ENCODE peak calls at places on chromosomes 2 and 18, in four cellular contexts. D, G, W and E are unnamed samples.

GRCh38 chr2:85761-86160 is 39.5 kb upstream of the FAM110C start:
- DNase-seq in D (no peak), G (no peak), W (no peak), E (no peak)

GRCh38 chr2:49973917-49974368 is 819.6 kb upstream of the FSHR start:
- DNase-seq in D (no peak), G (peak; percentile 9), W (no peak), E (no peak)

GRCh38 chr2:64854773-64855237 is 134.4 kb upstream of the SLC1A4 start:
- DNase-seq in D (no peak), G (peak; percentile 86), W (peak; percentile 75), E (no peak)

GRCh38 chr2:185700883-185701282 is 37.7 kb upstream of the FSIP2 start:
- DNase-seq in D (no peak), G (no peak), W (no peak), E (no peak)

GRCh38 chr2:190947711-190948251 is 66.2 kb downstream of the STAT1 start:
- DNase-seq in D (peak; percentile 45), G (peak; percentile 23), W (no peak), E (no peak)

GRCh38 chr2:111122631-111123421 is 2.1 kb downstream of the BCL2L11 start:
- DNase-seq in D (no peak), G (peak; percentile 59), W (peak; percentile 30), E (no peak)

GRCh38 chr18:74040459-74041332 is 106.9 kb downstream of the FBXO15 start:
- DNase-seq in D (no peak), G (peak; percentile 82), W (peak; percentile 52), E (peak; percentile 42)

GRCh38 chr18:76349067-76349715 is 145.9 kb downstream of the ZNF516 start:
- DNase-seq in D (no peak), G (peak; percentile 80), W (peak; percentile 38), E (peak; percentile 67)

GRCh38 chr2:65071499-65072180 is 15.4 kb downstream of the CEP68 start:
- DNase-seq in D (no peak), G (no peak), W (no peak), E (no peak)

GRCh38 chr2:196435189-196435588 is 204.3 kb upstream of the CCDC150 start:
- DNase-seq in D (no peak), G (no peak), W (no peak), E (no peak)

GRCh38 chr2:8653485-8653884 is 28.4 kb upstream of the ID2 start:
- DNase-seq in D (no peak), G (no peak), W (no peak), E (no peak)

GRCh38 chr2:30862054-30862651 is 54.9 kb upstream of the CAPN13 start:
- DNase-seq in D (no peak), G (peak; percentile 74), W (peak; percentile 57), E (peak; percentile 44)

GRCh38 chr2:219706823-219707281 is 79.4 kb downstream of the SLC4A3 start:
- DNase-seq in D (no peak), G (no peak), W (no peak), E (no peak)

GRCh38 chr2:105409717-105410116 is 10.9 kb upstream of the FHL2 start:
- DNase-seq in D (no peak), G (no peak), W (no peak), E (no peak)

GRCh38 chr2:120453635-120453998 is 107.7 kb downstream of the INHBB start:
- DNase-seq in D (no peak), G (no peak), W (peak; percentile 62), E (no peak)

GRCh38 chr2:65602851-65603250 is 170.5 kb upstream of the SPRED2 start:
- DNase-seq in D (no peak), G (no peak), W (no peak), E (no peak)

GRCh38 chr2:127182626-127183458 is 37.3 kb downstream of the CYP27C1 start:
- DNase-seq in D (no peak), G (peak; percentile 53), W (no peak), E (no peak)

GRCh38 chr2:23926289-23926749 is 604 bp downstream of the ATAD2B start:
- DNase-seq in D (no peak), G (peak; percentile 38), W (peak; percentile 47), E (peak; percentile 23)

GRCh38 chr2:18077724-18078123 is 199.3 kb downstream of the KCNS3 start:
- DNase-seq in D (no peak), G (peak; percentile 10), W (no peak), E (no peak)

GRCh38 chr2:6986894-6987487 is 69.8 kb downstream of the RNF144A start:
- DNase-seq in D (no peak), G (no peak), W (no peak), E (no peak)

GRCh38 chr2:40746150-40746549 is 294.3 kb upstream of the SLC8A1 start:
- DNase-seq in D (no peak), G (no peak), W (no peak), E (no peak)

GRCh38 chr18:3994061-3994687 is 460.9 kb downstream of the DLGAP1 start:
- DNase-seq in D (no peak), G (no peak), W (no peak), E (no peak)

GRCh38 chr18:3998698-3999333 is 456.3 kb downstream of the DLGAP1 start:
- DNase-seq in D (no peak), G (peak; percentile 34), W (peak; percentile 29), E (no peak)

GRCh38 chr18:3995476-3996102 is 459.5 kb downstream of the DLGAP1 start:
- DNase-seq in D (peak; percentile 38), G (peak; percentile 66), W (peak; percentile 38), E (no peak)
- TF ChIP-seq SPI1 in D (no peak), G (no peak), W (no peak), E (no peak)

DNA sequence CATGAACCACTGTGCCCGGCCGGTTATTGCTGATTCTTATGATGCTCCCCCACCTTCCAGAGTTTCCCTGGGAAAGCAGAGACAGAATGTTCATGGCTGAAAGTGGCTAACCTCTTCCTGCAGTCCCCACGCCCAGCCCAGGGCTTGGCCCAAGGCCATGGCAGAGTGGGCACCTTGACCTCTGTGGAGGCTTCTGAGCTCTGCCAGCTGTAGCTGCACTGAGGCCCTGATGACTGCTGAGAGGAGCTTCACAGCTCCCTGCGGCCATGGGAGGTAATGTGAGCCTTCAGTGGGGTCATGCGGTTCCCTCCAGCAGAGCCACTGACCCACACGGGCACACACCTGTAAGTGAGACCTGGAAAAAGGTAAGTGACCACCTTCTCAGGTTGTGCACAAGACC is 13.3 kb downstream of the EFHD1 start:
- DNase-seq in D (no peak), G (no peak), W (no peak), E (no peak)
- TF ChIP-seq POLR2AphosphoS5 in D (no peak), G (no peak), W (no peak), E (no peak)

GRCh38 chr2:234802845-234803171 is 149.0 kb upstream of the SH3BP4 start:
- DNase-seq in D (no peak), G (no peak), W (no peak), E (no peak)
- TF ChIP-seq SPI1 in D (no peak), G (no peak), W (no peak), E (no peak)

DNA sequence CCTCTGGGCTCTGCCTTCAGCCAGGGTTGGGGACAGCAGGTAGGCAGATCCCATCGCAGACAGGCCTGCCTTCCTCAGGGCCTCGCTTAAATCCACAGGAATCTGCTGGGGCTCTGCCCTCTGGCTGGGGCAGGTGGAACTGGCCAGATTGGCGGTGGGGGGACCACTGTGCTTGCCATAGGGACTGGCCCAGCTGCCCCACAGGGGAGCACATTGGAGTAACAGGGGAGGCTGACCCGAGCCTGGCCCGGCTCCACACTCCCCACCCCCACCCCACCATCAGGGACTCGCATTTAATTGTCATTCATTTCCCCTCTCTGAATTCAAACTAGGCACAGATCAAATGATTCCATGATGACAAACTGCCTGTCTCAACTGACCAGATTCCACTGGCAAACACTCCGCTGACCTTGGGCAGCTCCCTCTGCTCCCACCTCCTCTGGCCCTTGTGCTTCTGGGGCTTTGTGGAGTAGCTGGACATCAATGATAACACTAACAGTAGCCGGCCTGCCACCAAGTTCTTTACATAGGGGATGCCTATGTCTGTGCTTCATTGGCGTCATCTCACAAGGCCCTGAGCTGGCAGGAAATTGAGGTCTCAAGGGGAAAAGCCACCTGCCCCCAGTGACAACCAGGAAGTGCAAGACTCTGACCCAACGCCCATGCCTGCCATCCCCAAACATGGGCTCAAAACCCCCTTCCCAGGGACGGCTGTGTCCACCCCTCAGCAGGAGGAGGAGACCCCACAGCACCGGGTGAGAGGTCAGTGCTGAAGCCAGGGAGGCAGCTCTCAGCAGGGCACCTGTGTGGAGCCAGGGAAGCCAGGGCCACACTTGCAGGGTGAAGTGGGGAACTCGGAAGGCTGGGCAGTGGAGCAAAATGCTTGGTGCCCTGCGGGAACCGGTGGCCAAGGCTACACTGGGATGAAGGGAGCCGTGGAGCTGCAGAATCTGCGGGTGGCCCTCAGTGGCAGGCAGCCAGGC is 2.1 kb upstream of the B3GNT7 start:
- DNase-seq in D (peak; percentile 67), G (no peak), W (peak; percentile 28), E (peak; percentile 65)
- TF ChIP-seq POLR2AphosphoS5 in D (no peak), G (no peak), W (no peak), E (peak; percentile 62)

GRCh38 chr2:42361728-42362298 is 796 bp upstream of the COX7A2L start:
- DNase-seq in D (no peak), G (no peak), W (no peak), E (no peak)

GRCh38 chr2:42359894-42360483 is 1.0 kb downstream of the COX7A2L start:
- DNase-seq in D (no peak), G (peak; percentile 77), W (peak; percentile 73), E (no peak)

GRCh38 chr2:42359304-42359749 is 1.7 kb downstream of the COX7A2L start:
- DNase-seq in D (no peak), G (no peak), W (no peak), E (no peak)

GRCh38 chr2:42360890-42361727 is at the start of gene COX7A2L:
- DNase-seq in D (peak; percentile 86), G (peak; percentile 96), W (peak; percentile 98), E (peak; percentile 90)

DNA sequence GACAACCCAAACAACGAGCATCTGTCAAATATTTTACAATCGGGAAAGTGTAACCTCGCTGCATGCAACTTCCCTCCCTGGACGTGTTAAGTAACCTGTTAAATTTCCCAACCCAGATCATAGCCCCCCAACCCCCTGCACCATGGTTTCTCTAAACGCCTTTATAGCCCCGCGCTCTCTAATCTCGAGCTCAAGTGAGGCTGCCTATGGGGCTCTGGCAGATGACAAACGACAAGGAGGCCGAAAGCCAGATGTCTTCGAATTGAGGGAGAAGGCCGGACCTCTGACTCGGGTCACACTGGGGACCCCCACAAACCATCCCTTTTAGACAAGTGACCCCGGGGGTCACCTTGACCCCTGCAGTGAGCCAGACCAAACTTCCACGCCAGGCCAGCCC is 526 bp downstream of the COX7A2L start:
- DNase-seq in D (no peak), G (peak; percentile 22), W (no peak), E (no peak)
- TF ChIP-seq SPI1 in D (no peak), G (no peak), W (no peak), E (no peak)

DNA sequence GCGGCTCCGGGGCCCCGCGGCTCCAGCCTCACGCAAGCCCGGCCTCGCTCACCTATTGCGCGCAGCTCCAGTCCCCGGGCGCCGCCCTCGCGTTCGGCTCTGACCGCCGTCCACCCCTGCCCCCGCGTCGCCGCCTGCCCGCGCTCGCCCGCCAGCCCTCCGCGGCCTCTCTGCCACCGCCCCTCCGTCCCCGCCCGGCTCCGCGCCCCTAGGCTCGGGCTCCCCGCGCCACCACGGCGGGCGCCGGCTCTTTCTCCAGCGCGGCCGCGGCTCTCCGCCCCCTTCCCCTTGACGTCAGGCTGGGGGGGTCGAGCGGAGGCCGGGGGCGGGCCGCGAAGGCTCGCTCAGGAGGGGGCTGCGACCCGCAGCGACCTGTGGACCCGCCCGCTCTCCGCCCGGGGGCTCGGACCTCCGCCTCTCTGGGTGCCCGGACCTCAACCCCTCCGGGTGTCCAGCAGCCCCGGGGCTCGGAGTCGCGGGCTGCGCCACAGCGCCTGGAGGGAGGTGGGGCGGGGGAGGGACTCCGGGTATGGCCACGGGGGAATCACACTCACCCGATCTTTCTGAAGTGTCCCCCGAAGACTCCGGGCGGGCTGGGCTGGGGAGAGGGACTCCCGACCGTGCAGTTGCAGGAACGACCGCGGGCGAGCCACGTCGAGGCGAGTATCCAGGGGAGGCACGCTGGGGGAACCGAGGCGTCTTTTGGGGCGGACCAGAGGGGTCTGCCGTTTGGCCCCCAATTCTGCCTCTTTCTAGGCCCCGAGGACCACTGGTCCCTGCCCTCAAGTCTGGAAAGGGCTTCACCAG is at the start of gene SEMA4C:
- DNase-seq in D (no peak), G (no peak), W (peak; percentile 79), E (peak; percentile 62)
- TF ChIP-seq POLR2AphosphoS5 in D (no peak), G (no peak), W (peak; percentile 55), E (no peak)